ENCODE peak calls at places on chromosomes 11 and 22, in nine cellular contexts. I is HFF-Myc; A is prostate gland; S is IMR-90; B is Peyer's patch; U is left lung; Q is CD8-positive, alpha-beta T cell; R is heart left ventricle; C is GM23338. K is an unnamed sample.

GRCh38 chr22:22327723-22328122 is 83.1 kb downstream of the VPREB1 start:
- DNase-seq in I (no peak), A (no peak), S (no peak), B (no peak), U (no peak), Q (no peak), R (no peak), C (no peak), K (no peak)

GRCh38 chr11:110797453-110797852 is 85.2 kb upstream of the ARHGAP20 start:
- DNase-seq in I (no peak), A (no peak), S (peak), B (no peak), U (no peak), Q (no peak), R (no peak), C (no peak), K (no peak)

GRCh38 chr11:115623021-115623451 is 118.8 kb upstream of the CADM1 start:
- DNase-seq in I (peak), A (peak), S (peak), B (peak), U (peak), Q (no peak), R (peak), C (no peak), K (peak)

GRCh38 chr22:47054231-47055072 is 292.0 kb downstream of the TBC1D22A start:
- DNase-seq in I (no peak), A (no peak), S (no peak), B (no peak), U (no peak), Q (no peak), R (no peak), C (no peak), K (no peak)

GRCh38 chr22:26398741-26399153 is 30.3 kb upstream of the ASPHD2 start:
- DNase-seq in I (peak), A (peak), S (peak), B (peak), U (peak), Q (peak), R (peak), C (peak), K (peak)

GRCh38 chr22:22941831-22942510 is 54.4 kb downstream of the IGLL5 start:
- DNase-seq in I (no peak), A (no peak), S (no peak), B (peak), U (peak), Q (peak), R (no peak), C (no peak), K (no peak)

GRCh38 chr11:72406536-72407507 is 27.5 kb downstream of the CLPB start:
- DNase-seq in I (no peak), A (no peak), S (no peak), B (no peak), U (no peak), Q (no peak), R (no peak), C (no peak), K (peak)

GRCh38 chr11:104484784-104485554 is 321.0 kb upstream of the PDGFD start:
- DNase-seq in I (no peak), A (no peak), S (peak), B (no peak), U (no peak), Q (no peak), R (no peak), C (no peak), K (no peak)

GRCh38 chr11:8759634-8760033 is 77.0 kb downstream of the RPL27A start:
- DNase-seq in I (no peak), A (peak), S (no peak), B (no peak), U (no peak), Q (no peak), R (peak), C (no peak), K (no peak)

GRCh38 chr22:39996732-39997131 is 2.0 kb downstream of the FAM83F start:
- DNase-seq in I (no peak), A (no peak), S (no peak), B (no peak), U (no peak), Q (no peak), R (no peak), C (no peak), K (no peak)

GRCh38 chr22:20550851-20551744 is 43.7 kb downstream of the MED15 start:
- DNase-seq in I (no peak), A (no peak), S (peak), B (no peak), U (no peak), Q (peak), R (no peak), C (peak), K (peak)

GRCh38 chr11:103947566-103947919 is 88.9 kb upstream of the DDI1 start:
- DNase-seq in I (no peak), A (no peak), S (peak), B (no peak), U (no peak), Q (no peak), R (no peak), C (no peak), K (peak)

GRCh38 chr22:29030618-29031235 is 30.9 kb downstream of the C22orf31 start:
- DNase-seq in I (peak), A (peak), S (peak), B (peak), U (peak), Q (no peak), R (peak), C (peak), K (peak)

GRCh38 chr22:33515733-33516297 is 404.5 kb downstream of the LARGE1 start:
- DNase-seq in I (no peak), A (no peak), S (no peak), B (no peak), U (no peak), Q (no peak), R (peak), C (no peak), K (no peak)

GRCh38 chr11:133903056-133903455 is 53.7 kb downstream of the IGSF9B start:
- DNase-seq in I (no peak), A (no peak), S (no peak), B (no peak), U (no peak), Q (no peak), R (no peak), C (no peak), K (no peak)

GRCh38 chr22:24728790-24729637 is 45.5 kb downstream of the PIWIL3 start:
- DNase-seq in I (no peak), A (no peak), S (peak), B (no peak), U (no peak), Q (no peak), R (peak), C (peak), K (peak)

GRCh38 chr22:16958475-16958874 is 49.5 kb downstream of the GAB4 start:
- DNase-seq in I (no peak), A (no peak), S (no peak), B (no peak), U (no peak), Q (no peak), R (no peak), C (no peak), K (no peak)
- TF ChIP-seq CTCF in I (no peak), A (no peak), S (no peak), B (no peak), U (no peak), Q (no peak), R (no peak), C (no peak), K (no peak)

DNA sequence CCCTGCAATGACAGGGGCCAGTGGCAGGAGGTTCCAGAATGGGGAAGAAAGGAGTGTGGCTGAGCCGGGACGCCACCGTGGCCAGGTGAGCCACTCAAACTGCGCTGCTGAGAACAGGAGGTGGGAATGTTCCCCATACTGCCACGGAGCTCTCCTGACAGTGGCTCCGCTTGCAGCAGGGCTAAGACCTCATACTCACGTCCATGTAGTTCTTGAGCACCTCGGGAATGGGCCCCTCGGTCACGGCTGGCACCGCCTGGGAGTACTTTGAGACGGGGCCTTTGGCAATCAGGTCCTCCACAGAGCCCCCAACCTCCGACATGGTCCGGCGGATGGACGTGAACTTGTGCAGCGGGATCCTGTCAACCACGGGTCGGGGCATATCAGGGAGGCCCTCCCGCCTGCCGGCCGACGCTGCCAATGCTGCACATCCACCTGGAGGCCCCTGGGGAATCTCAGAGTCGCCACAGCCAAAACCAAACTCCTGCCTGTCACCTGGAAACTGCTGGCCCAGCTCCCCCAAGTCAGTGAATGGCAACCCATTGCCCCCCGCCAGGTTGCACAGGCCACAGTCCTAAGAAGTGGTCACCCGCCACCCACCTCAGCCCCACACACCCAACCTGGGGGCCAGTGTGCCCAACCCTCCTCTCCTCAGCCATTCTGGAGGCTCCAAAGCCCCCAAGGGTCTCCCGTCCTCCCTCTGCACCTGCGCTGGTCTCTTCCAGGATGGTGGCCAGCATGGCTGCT is 2.4 kb downstream of the CTSD start:
- DNase-seq in I (no peak), A (no peak), S (no peak), B (no peak), U (peak), Q (no peak), R (peak), C (no peak), K (no peak)
- H3K4me3 ChIP-seq in I (no peak), A (no peak), S (no peak), B (peak), U (peak), Q (no peak), R (peak), C (no peak), K (peak)

GRCh38 chr11:67354314-67355022 is 1.1 kb upstream of the POLD4 start:
- DNase-seq in I (peak), A (no peak), S (peak), B (peak), U (peak), Q (no peak), R (peak), C (no peak), K (peak)
- TF ChIP-seq CTCF in I (no peak), A (no peak), S (peak), B (no peak), U (no peak), Q (no peak), R (no peak), C (no peak), K (peak)

DNA sequence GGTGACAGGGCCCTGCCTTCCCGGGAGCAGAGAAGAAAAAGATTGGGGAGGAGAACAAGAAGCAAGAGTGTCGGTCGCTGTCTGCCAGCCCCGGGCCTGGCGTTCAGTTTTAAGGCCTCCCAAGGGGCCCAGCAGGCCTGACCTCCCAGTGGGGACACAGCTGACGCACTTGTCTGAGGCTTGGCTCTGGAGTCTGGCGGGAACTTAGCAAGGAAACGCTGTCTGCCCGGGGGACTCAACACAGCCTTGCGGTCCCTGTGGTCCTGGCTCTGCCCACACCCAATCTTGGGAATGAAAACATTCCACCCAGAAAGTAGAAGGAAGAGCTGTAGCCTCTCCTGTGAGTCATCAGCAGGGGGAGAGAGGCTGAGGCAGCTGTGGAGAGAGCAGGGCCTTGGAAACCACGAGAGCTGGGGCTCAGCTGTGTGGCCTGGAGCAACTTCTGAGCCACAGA is 54.4 kb downstream of the TRAF6 start:
- DNase-seq in I (peak), A (no peak), S (peak), B (peak), U (peak), Q (no peak), R (peak), C (peak), K (peak)
- H3K4me3 ChIP-seq in I (no peak), A (no peak), S (no peak), B (no peak), U (no peak), Q (no peak), R (no peak), C (no peak), K (no peak)

DNA sequence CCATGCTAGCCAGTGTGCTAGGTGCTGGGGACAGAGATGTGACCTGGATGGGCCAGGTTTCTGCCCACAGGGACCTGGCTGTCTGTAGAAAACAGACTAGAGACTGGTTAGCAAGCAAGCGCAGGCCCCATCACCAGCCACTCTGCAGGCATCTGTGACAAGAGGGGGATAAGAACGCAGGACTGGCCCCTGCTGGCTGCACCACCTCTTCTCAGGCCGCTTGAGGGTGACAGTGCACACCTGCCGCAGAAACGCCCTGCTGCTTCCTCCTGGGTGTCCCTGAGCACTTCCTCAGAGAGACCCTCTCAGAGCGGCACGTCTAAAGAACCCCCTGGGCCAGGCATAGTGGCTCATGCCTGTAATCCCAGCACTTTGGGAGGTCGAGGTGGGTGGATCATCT is 5.9 kb upstream of the PICK1 start:
- DNase-seq in I (no peak), A (no peak), S (no peak), B (no peak), U (no peak), Q (no peak), R (no peak), C (no peak), K (no peak)
- TF ChIP-seq CTCF in I (no peak), A (no peak), S (no peak), B (no peak), U (no peak), Q (no peak), R (no peak), C (peak), K (no peak)

DNA sequence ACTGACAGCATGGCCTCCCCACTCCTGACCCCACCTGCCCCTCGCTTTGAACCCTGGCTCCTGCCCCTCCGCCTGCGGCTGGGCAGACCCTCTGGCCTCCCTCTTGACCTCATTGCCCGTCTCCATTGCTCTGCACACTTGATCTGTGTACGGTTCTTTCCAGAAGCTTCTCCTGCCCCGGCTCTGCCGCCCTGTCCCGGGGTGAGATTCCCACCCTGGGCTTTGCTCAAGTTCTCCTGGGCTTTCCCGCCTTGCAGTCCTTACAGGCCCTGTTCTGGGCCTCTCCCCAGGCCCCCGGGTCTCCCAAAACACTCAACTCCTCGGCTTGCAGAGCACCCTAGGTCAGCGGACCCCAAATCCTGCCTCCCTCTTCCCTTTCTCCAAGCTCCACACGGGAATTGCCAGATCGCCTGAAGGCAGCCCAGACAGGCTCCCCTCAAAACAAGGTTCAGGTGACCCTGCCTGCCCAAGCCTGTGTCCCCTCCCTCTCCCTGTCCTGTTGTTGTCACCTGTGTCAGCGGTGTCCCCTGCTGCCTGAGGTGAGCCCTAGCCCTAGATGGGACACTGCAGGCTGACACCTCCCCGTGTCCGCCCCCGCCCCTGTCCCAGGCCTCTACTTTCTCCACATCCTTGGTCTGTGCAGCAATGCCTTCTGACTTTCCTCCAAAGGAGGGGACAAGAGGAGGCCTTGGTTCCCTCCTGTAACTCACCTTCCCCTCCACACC is 1.5 kb downstream of the GAL start:
- DNase-seq in I (no peak), A (no peak), S (no peak), B (peak), U (no peak), Q (no peak), R (no peak), C (no peak), K (no peak)
- H3K4me3 ChIP-seq in I (peak), A (no peak), S (no peak), B (no peak), U (no peak), Q (no peak), R (no peak), C (peak), K (no peak)

GRCh38 chr11:92249156-92249753 is 24.6 kb downstream of the FAT3 start:
- DNase-seq in I (no peak), A (no peak), S (no peak), B (no peak), U (no peak), Q (no peak), R (no peak), C (no peak), K (no peak)
- TF ChIP-seq CTCF in I (no peak), A (no peak), S (no peak), B (no peak), U (no peak), Q (no peak), R (no peak), C (no peak), K (no peak)

GRCh38 chr11:128824199-128825049 is 42.7 kb downstream of the KCNJ1 start:
- DNase-seq in I (no peak), A (no peak), S (no peak), B (no peak), U (no peak), Q (no peak), R (no peak), C (peak), K (peak)
- H3K4me3 ChIP-seq in I (no peak), A (no peak), S (no peak), B (no peak), U (no peak), Q (no peak), R (peak), C (peak), K (no peak)

K was measured in foreskin fibroblast.